ENCODE peak calls at places on chromosomes 13 and 19, in four cellular contexts. H is fibroblast of lung, E is IMR-90, M is OCI-LY7. C is an unnamed sample.

GRCh38 chr19:20964798-20965197 is 41.7 kb downstream of the ZNF85 start:
- DNase-seq in H (no peak), E (no peak), M (peak), C (no peak)

GRCh38 chr13:42381165-42381425 is 109.1 kb downstream of the AKAP11 start:
- DNase-seq in H (no peak), E (no peak), M (no peak), C (no peak)

GRCh38 chr19:32457540-32457939 is 52.0 kb downstream of the DPY19L3 start:
- DNase-seq in H (peak), E (no peak), M (no peak), C (no peak)

GRCh38 chr19:3319643-3320353 is 46.6 kb upstream of the NFIC start:
- DNase-seq in H (peak), E (no peak), M (no peak), C (peak)

GRCh38 chr19:10110076-10110971 is 1.2 kb upstream of the P2RY11 start:
- DNase-seq in H (no peak), E (no peak), M (no peak), C (no peak)

GRCh38 chr19:51514866-51515481 is 13.4 kb upstream of the SIGLEC12 start:
- DNase-seq in H (peak), E (peak), M (peak), C (peak)

GRCh38 chr19:38731654-38732301 is 12.5 kb downstream of the CAPN12 start:
- DNase-seq in H (no peak), E (no peak), M (no peak), C (no peak)

GRCh38 chr19:51460164-51460992 is 2.1 kb upstream of the SIGLEC8 start:
- DNase-seq in H (no peak), E (peak), M (peak), C (peak)

GRCh38 chr13:28337196-28338045 is 157.5 kb downstream of the FLT1 start:
- DNase-seq in H (peak), E (peak), M (no peak), C (peak)

GRCh38 chr13:44312898-44313551 is 60.6 kb upstream of the SERP2 start:
- DNase-seq in H (peak), E (peak), M (no peak), C (peak)

GRCh38 chr19:53865523-53865917 is 2.2 kb upstream of the MYADM start:
- DNase-seq in H (no peak), E (no peak), M (no peak), C (no peak)

GRCh38 chr13:41827507-41828213 is 133.2 kb downstream of the VWA8 start:
- DNase-seq in H (peak), E (peak), M (no peak), C (peak)

GRCh38 chr19:12137541-12137940 is 2.6 kb downstream of the ZNF20 start:
- DNase-seq in H (no peak), E (no peak), M (peak), C (peak)

GRCh38 chr19:48571378-48572162 is 19.6 kb downstream of the SULT2B1 start:
- DNase-seq in H (no peak), E (no peak), M (no peak), C (no peak)

GRCh38 chr19:44803442-44804428 is 5.2 kb upstream of the BCAM start:
- DNase-seq in H (no peak), E (no peak), M (no peak), C (no peak)

GRCh38 chr13:21240586-21240985 is 64.1 kb downstream of the MRPL57 start:
- DNase-seq in H (peak), E (peak), M (no peak), C (peak)

GRCh38 chr19:10270180-10270615 is 722 bp upstream of the ICAM1 start:
- DNase-seq in H (no peak), E (no peak), M (no peak), C (no peak)

GRCh38 chr13:52852444-52852843 is 4.0 kb upstream of the PCDH8 start:
- DNase-seq in H (no peak), E (no peak), M (no peak), C (no peak)

GRCh38 chr13:41995946-41996345 is 35.0 kb upstream of the VWA8 start:
- DNase-seq in H (peak), E (peak), M (no peak), C (peak)

GRCh38 chr19:45973564-45974338 is at the start of gene NOVA2:
- DNase-seq in H (peak), E (peak), M (peak), C (peak)

GRCh38 chr19:11033763-11034162 is 55.5 kb upstream of the LDLR start:
- DNase-seq in H (no peak), E (no peak), M (no peak), C (no peak)

GRCh38 chr19:42216653-42217521 is 590 bp downstream of the DEDD2 start:
- DNase-seq in H (peak), E (peak), M (peak), C (peak)

GRCh38 chr13:76210262-76210661 is 574.1 kb downstream of the LMO7 start:
- DNase-seq in H (peak), E (no peak), M (no peak), C (peak)

GRCh38 chr13:43662976-43663375 is 123.8 kb downstream of the ENOX1 start:
- DNase-seq in H (no peak), E (no peak), M (no peak), C (no peak)

GRCh38 chr19:4295972-4296771 is 6.0 kb downstream of the TMIGD2 start:
- DNase-seq in H (peak), E (no peak), M (peak), C (no peak)

GRCh38 chr13:110336681-110337080 is 29.6 kb downstream of the COL4A2 start:
- DNase-seq in H (no peak), E (peak), M (no peak), C (no peak)

GRCh38 chr19:33292595-33293254 is 9.6 kb downstream of the CEBPA start:
- DNase-seq in H (no peak), E (no peak), M (no peak), C (peak)

GRCh38 chr13:33678084-33678483 is 139.9 kb upstream of the RFC3 start:
- DNase-seq in H (no peak), E (no peak), M (no peak), C (no peak)

GRCh38 chr13:33676045-33676699 is 141.8 kb upstream of the RFC3 start:
- DNase-seq in H (no peak), E (no peak), M (no peak), C (peak)

GRCh38 chr13:33676700-33677048 is 141.3 kb upstream of the RFC3 start:
- DNase-seq in H (peak), E (peak), M (peak), C (peak)

GRCh38 chr13:33678906-33679657 is 138.9 kb upstream of the RFC3 start:
- DNase-seq in H (peak), E (peak), M (no peak), C (peak)

GRCh38 chr13:33677215-33677614 is 140.7 kb upstream of the RFC3 start:
- DNase-seq in H (no peak), E (no peak), M (no peak), C (no peak)
- H3K4me2 ChIP-seq in H (no peak), E (no peak), M (no peak), C (no peak)

GRCh38 chr19:6776999-6777398 is 4.5 kb downstream of the VAV1 start:
- DNase-seq in H (no peak), E (no peak), M (no peak), C (no peak)

GRCh38 chr19:6779204-6779603 is 6.7 kb downstream of the VAV1 start:
- DNase-seq in H (peak), E (no peak), M (no peak), C (no peak)

GRCh38 chr19:6774821-6775707 is 2.6 kb downstream of the VAV1 start:
- DNase-seq in H (no peak), E (no peak), M (peak), C (no peak)

GRCh38 chr19:6778386-6778785 is 5.9 kb downstream of the VAV1 start:
- DNase-seq in H (no peak), E (no peak), M (peak), C (no peak)

GRCh38 chr19:6777434-6777833 is 4.9 kb downstream of the VAV1 start:
- DNase-seq in H (no peak), E (no peak), M (no peak), C (no peak)
- H3K4me2 ChIP-seq in H (no peak), E (no peak), M (peak), C (no peak)

DNA sequence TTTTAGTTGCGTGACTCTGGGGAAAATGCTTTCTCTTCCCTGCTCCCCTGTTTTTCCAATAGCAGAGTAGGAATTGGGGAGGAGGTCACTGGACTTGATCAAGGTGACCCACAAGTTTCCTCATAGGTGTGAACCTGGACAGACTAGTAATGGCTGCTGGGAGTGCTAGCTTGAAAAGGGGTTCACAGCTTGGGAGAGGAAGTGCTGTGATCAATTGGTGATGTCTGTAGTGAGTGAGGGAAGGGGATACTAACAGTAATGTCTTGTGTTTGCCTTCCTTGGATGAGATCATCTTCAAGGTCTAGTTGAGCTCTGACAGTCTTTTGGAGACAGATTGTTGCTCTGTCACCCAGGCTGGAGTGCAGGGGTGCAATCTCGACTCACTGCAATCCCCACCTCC is 1.7 kb downstream of the BCL2L12 start:
- DNase-seq in H (no peak), E (no peak), M (no peak), C (no peak)
- H3K4me2 ChIP-seq in H (peak), E (no peak), M (peak), C (peak)

DNA sequence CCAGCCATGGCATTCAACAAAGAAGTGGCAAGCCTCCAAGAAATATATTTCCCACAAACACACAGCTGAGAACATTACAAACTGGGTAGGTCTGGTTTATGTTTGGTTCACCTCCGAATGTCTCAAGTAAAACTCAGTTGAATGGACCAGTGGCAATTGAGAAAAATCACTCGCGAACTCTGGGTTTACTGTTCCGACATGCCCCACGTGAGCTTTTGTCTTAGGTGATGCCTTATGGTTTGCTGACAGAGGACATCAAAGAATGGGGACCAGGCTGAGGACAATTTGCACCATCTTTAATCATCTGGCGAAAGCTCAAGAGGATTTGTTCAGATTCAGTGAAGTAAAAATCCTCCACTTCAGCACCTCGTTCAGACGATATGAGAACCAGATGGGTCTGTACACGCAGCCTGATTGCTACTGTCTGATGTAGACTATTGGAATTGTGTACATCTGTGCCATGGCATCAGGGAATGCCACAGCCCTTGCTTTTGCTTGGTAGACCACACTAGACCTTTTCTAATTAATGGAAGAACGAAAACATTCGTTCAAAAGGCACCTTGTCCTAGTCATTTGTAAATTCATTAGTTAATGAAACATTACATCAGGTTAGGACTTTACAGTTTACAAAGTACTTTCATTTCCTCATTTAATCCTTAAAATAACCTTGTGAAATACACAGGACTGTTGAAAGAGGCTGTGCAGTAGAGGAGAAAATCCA is 59.4 kb downstream of the SLC10A2 start:
- DNase-seq in H (no peak), E (no peak), M (peak), C (no peak)
- H3K4me2 ChIP-seq in H (no peak), E (no peak), M (peak), C (no peak)

GRCh38 chr13:50276550-50276949 is 261.3 kb downstream of the KCNRG start:
- DNase-seq in H (no peak), E (no peak), M (no peak), C (no peak)

GRCh38 chr13:50280538-50280937 is 265.3 kb downstream of the KCNRG start:
- DNase-seq in H (no peak), E (no peak), M (no peak), C (no peak)

GRCh38 chr13:50277127-50277526 is 261.9 kb downstream of the KCNRG start:
- DNase-seq in H (no peak), E (no peak), M (no peak), C (no peak)

GRCh38 chr13:50275392-50276063 is 260.3 kb downstream of the KCNRG start:
- DNase-seq in H (no peak), E (no peak), M (no peak), C (no peak)

DNA sequence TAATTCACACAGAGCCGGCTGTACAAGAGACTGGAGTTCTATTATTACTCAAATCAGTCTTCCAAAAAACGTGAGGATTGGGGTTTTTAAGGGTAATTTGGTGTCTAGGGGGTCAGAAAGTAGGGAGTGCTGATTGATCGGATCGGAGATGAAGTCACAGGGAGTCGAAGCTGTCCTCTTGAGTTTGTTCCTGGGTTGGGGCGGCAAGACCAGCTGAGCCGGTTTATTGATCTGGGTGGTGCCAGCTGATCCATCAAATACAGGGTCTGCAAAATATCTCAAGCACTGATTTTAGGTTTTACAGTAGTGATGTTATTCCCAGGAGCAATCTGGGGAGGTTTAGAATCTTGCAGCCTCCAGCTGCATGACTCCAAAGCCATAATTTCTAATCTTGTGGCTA is 262.7 kb downstream of the KCNRG start:
- DNase-seq in H (no peak), E (no peak), M (no peak), C (no peak)
- H3K4me2 ChIP-seq in H (no peak), E (no peak), M (no peak), C (no peak)

GRCh38 chr19:17753976-17754375 is 2.7 kb downstream of the FCHO1 start:
- DNase-seq in H (no peak), E (no peak), M (peak), C (no peak)

GRCh38 chr19:17749912-17750317 is 1.4 kb upstream of the FCHO1 start:
- DNase-seq in H (no peak), E (no peak), M (peak), C (no peak)

GRCh38 chr19:17752865-17753639 is 1.8 kb downstream of the FCHO1 start:
- DNase-seq in H (no peak), E (no peak), M (peak), C (no peak)

GRCh38 chr19:17751103-17751911 is at the start of gene FCHO1:
- DNase-seq in H (no peak), E (no peak), M (peak), C (no peak)

DNA sequence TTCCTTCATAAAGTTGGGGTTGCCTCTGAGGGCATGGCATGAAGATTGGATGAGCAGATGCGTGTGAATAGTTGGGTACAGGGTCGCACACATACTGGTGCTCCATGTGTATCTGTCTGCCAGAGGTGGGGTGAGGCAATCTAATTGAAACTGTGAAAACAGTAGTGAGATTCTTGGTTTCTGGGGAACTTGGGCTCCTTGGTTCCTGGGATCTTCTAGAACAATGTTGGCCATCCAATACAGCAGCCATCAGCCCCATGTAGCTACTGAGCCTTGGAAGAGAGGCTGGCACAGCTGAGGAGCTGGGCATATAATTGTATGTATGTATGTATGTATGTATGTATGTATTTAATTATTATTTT is 616 bp downstream of the FCHO1 start:
- DNase-seq in H (no peak), E (no peak), M (no peak), C (no peak)
- H3K4me2 ChIP-seq in H (no peak), E (no peak), M (peak), C (no peak)

GRCh38 chr19:1308718-1309117 is 23.0 kb downstream of the EFNA2 start:
- DNase-seq in H (no peak), E (no peak), M (no peak), C (no peak)
- H3K4me2 ChIP-seq in H (no peak), E (no peak), M (no peak), C (no peak)

GRCh38 chr13:79549355-79550106 is 68.6 kb downstream of the NDFIP2 start:
- DNase-seq in H (peak), E (peak), M (no peak), C (no peak)
- H3K4me2 ChIP-seq in H (no peak), E (peak), M (no peak), C (no peak)

DNA sequence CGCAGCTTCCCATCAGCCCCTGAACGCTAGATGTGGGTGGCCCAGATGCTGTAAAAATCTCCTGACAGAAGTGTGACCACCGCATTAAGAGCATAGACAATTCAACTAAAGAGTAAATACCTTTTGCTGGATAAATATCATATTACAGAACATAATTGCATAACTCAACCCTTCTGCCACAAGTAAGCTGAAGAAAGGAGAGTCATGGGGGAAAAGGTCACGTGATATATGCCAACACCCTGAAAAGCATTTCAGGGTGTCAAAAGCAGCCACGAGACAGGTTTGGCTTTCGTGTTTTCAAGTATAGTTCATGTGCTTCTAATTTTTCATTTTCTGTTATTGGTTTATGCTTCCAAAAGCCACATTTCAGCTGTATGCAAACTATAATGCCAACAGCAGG is 71.3 kb downstream of the LHFPL6 start:
- DNase-seq in H (peak), E (peak), M (no peak), C (peak)
- H3K4me2 ChIP-seq in H (no peak), E (peak), M (no peak), C (peak)

C was measured in PC-3.